ENCODE peak calls at places on chromosomes 12 and 14, in nine cellular contexts. One of them, this sample, is unnamed.

GRCh38 chr12:121697093-121697698 is 15.4 kb upstream of the TMEM120B start:
- DNase-seq in Peyer's patch: no peak
- DNase-seq in uterus: no peak
- DNase-seq in PC-3: peak
- DNase-seq in tibial artery: no peak
- DNase-seq in GM13976: peak
- DNase-seq in ascending aorta: no peak
- DNase-seq in endothelial cell of umbilical vein: peak
- DNase-seq in nephron progenitor cell: no peak
- DNase-seq in this sample: no peak

GRCh38 chr14:104341532-104342434 is 203.4 kb downstream of the KIF26A start:
- DNase-seq in uterus: no peak
- DNase-seq in GM13976: no peak
- DNase-seq in tibial artery: no peak
- DNase-seq in endothelial cell of umbilical vein: peak
- DNase-seq in PC-3: peak
- DNase-seq in ascending aorta: no peak
- DNase-seq in nephron progenitor cell: peak
- DNase-seq in Peyer's patch: peak
- DNase-seq in this sample: no peak

GRCh38 chr14:52044791-52045522 is 23.9 kb downstream of the NID2 start:
- DNase-seq in tibial artery: no peak
- DNase-seq in GM13976: no peak
- DNase-seq in PC-3: peak
- DNase-seq in ascending aorta: no peak
- DNase-seq in endothelial cell of umbilical vein: peak
- DNase-seq in nephron progenitor cell: no peak
- DNase-seq in Peyer's patch: no peak
- DNase-seq in uterus: peak
- DNase-seq in this sample: no peak

GRCh38 chr12:103806807-103807206 is 34.2 kb downstream of the NT5DC3 start:
- DNase-seq in Peyer's patch: no peak
- DNase-seq in uterus: peak
- DNase-seq in endothelial cell of umbilical vein: peak
- DNase-seq in nephron progenitor cell: no peak
- DNase-seq in tibial artery: no peak
- DNase-seq in GM13976: no peak
- DNase-seq in ascending aorta: no peak
- DNase-seq in PC-3: no peak
- DNase-seq in this sample: no peak

GRCh38 chr14:87508333-87508732 is 484.6 kb downstream of the GALC start:
- DNase-seq in nephron progenitor cell: no peak
- DNase-seq in Peyer's patch: no peak
- DNase-seq in ascending aorta: no peak
- DNase-seq in GM13976: no peak
- DNase-seq in tibial artery: no peak
- DNase-seq in endothelial cell of umbilical vein: no peak
- DNase-seq in PC-3: peak
- DNase-seq in uterus: no peak
- DNase-seq in this sample: no peak

GRCh38 chr12:6607751-6608591 is 792 bp upstream of the CHD4 start:
- DNase-seq in tibial artery: peak
- DNase-seq in Peyer's patch: no peak
- DNase-seq in ascending aorta: no peak
- DNase-seq in GM13976: peak
- DNase-seq in nephron progenitor cell: peak
- DNase-seq in endothelial cell of umbilical vein: peak
- DNase-seq in uterus: peak
- DNase-seq in PC-3: peak
- DNase-seq in this sample: peak

GRCh38 chr12:69687390-69687789 is 11.7 kb downstream of the BEST3 start:
- DNase-seq in PC-3: no peak
- DNase-seq in tibial artery: no peak
- DNase-seq in nephron progenitor cell: no peak
- DNase-seq in uterus: no peak
- DNase-seq in Peyer's patch: no peak
- DNase-seq in GM13976: no peak
- DNase-seq in ascending aorta: no peak
- DNase-seq in endothelial cell of umbilical vein: no peak
- DNase-seq in this sample: no peak

GRCh38 chr14:104186575-104186974 is 48.2 kb downstream of the KIF26A start:
- DNase-seq in endothelial cell of umbilical vein: no peak
- DNase-seq in ascending aorta: no peak
- DNase-seq in PC-3: no peak
- DNase-seq in uterus: no peak
- DNase-seq in Peyer's patch: no peak
- DNase-seq in tibial artery: no peak
- DNase-seq in GM13976: no peak
- DNase-seq in nephron progenitor cell: no peak
- DNase-seq in this sample: no peak

GRCh38 chr12:82461393-82461792 is 103.1 kb downstream of the METTL25 start:
- DNase-seq in uterus: no peak
- DNase-seq in ascending aorta: no peak
- DNase-seq in tibial artery: no peak
- DNase-seq in Peyer's patch: no peak
- DNase-seq in GM13976: no peak
- DNase-seq in endothelial cell of umbilical vein: peak
- DNase-seq in PC-3: peak
- DNase-seq in nephron progenitor cell: no peak
- DNase-seq in this sample: no peak

GRCh38 chr12:118060301-118061010 is 523 bp downstream of the WSB2 start:
- DNase-seq in GM13976: no peak
- DNase-seq in Peyer's patch: peak
- DNase-seq in tibial artery: peak
- DNase-seq in uterus: peak
- DNase-seq in PC-3: peak
- DNase-seq in endothelial cell of umbilical vein: peak
- DNase-seq in ascending aorta: no peak
- DNase-seq in nephron progenitor cell: peak
- DNase-seq in this sample: peak

GRCh38 chr14:23631702-23632460 is 4.3 kb upstream of the DHRS2 start:
- DNase-seq in PC-3: peak
- DNase-seq in tibial artery: no peak
- DNase-seq in nephron progenitor cell: peak
- DNase-seq in uterus: peak
- DNase-seq in Peyer's patch: peak
- DNase-seq in GM13976: peak
- DNase-seq in endothelial cell of umbilical vein: peak
- DNase-seq in ascending aorta: no peak
- DNase-seq in this sample: peak

GRCh38 chr12:51672334-51672733 is 81.3 kb downstream of the SCN8A start:
- DNase-seq in ascending aorta: no peak
- DNase-seq in tibial artery: no peak
- DNase-seq in GM13976: no peak
- DNase-seq in uterus: no peak
- DNase-seq in endothelial cell of umbilical vein: no peak
- DNase-seq in Peyer's patch: no peak
- DNase-seq in nephron progenitor cell: no peak
- DNase-seq in PC-3: no peak
- DNase-seq in this sample: no peak

GRCh38 chr14:86532219-86532618 is 1002.3 kb downstream of the FLRT2 start:
- DNase-seq in tibial artery: no peak
- DNase-seq in nephron progenitor cell: no peak
- DNase-seq in endothelial cell of umbilical vein: no peak
- DNase-seq in uterus: no peak
- DNase-seq in PC-3: peak
- DNase-seq in Peyer's patch: no peak
- DNase-seq in GM13976: no peak
- DNase-seq in ascending aorta: no peak
- DNase-seq in this sample: no peak

GRCh38 chr12:95836185-95836609 is 22.6 kb upstream of the SNRPF start:
- DNase-seq in endothelial cell of umbilical vein: peak
- DNase-seq in PC-3: peak
- DNase-seq in uterus: no peak
- DNase-seq in ascending aorta: no peak
- DNase-seq in nephron progenitor cell: no peak
- DNase-seq in GM13976: no peak
- DNase-seq in Peyer's patch: no peak
- DNase-seq in tibial artery: no peak
- DNase-seq in this sample: no peak

GRCh38 chr12:48159976-48160525 is 2.7 kb upstream of the ASB8 start:
- DNase-seq in GM13976: no peak
- DNase-seq in uterus: no peak
- DNase-seq in ascending aorta: no peak
- DNase-seq in endothelial cell of umbilical vein: no peak
- DNase-seq in PC-3: no peak
- DNase-seq in tibial artery: no peak
- DNase-seq in nephron progenitor cell: no peak
- DNase-seq in Peyer's patch: no peak
- DNase-seq in this sample: no peak

DNA sequence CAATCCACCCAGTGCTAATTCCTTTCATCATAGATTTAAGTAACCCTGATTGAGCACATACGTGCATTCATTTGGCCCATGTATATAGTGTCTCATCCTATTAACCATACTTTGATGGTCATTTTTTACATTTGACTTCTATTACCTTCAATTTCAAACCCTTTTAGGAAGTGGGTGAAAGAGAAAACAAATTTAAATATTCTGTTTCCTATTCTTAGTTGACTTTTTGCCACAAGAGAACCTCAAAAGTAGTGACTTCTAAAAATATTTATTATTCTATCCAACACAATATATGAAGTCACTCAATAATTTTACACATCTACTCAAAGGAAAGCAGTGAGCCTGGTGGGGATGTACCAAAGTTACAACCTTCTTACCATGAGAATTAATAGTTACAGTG is 164.9 kb downstream of the CEP128 start:
- DNase-seq in Peyer's patch: no peak
- DNase-seq in tibial artery: no peak
- DNase-seq in PC-3: no peak
- DNase-seq in nephron progenitor cell: no peak
- DNase-seq in ascending aorta: no peak
- DNase-seq in GM13976: no peak
- DNase-seq in uterus: no peak
- DNase-seq in endothelial cell of umbilical vein: no peak
- DNase-seq in this sample: no peak
- TF ChIP-seq CTCF in Peyer's patch: no peak
- TF ChIP-seq CTCF in tibial artery: no peak
- TF ChIP-seq CTCF in PC-3: no peak
- TF ChIP-seq CTCF in nephron progenitor cell: no peak
- TF ChIP-seq CTCF in ascending aorta: no peak
- TF ChIP-seq CTCF in GM13976: no peak
- TF ChIP-seq CTCF in uterus: no peak
- TF ChIP-seq CTCF in endothelial cell of umbilical vein: no peak
- TF ChIP-seq CTCF in this sample: no peak

GRCh38 chr12:63752283-63752682 is 27.4 kb upstream of the RXYLT1 start:
- DNase-seq in endothelial cell of umbilical vein: no peak
- DNase-seq in Peyer's patch: no peak
- DNase-seq in uterus: no peak
- DNase-seq in PC-3: no peak
- DNase-seq in GM13976: no peak
- DNase-seq in nephron progenitor cell: no peak
- DNase-seq in tibial artery: no peak
- DNase-seq in ascending aorta: no peak
- DNase-seq in this sample: no peak

DNA sequence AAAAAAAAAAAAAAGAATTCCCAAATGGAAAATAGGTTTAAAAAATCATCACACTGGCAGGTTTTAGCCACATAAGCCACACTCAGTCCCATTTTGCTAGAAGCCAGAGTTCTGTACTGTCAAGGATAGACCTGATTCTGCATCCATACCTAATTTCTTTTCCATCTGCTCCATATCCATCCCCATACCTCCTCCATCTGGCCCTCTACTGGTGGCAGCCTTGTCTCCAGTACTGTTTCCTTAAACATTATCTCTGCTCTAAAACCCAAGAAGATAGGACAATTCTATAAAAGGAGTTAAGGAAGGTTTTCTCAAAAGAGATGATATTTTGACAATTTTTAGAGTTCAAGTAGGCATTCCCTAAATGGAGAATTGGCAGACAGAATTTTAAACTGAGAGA is 26.0 kb upstream of the RXYLT1 start:
- DNase-seq in GM13976: no peak
- DNase-seq in PC-3: peak
- DNase-seq in uterus: no peak
- DNase-seq in Peyer's patch: no peak
- DNase-seq in ascending aorta: no peak
- DNase-seq in tibial artery: no peak
- DNase-seq in endothelial cell of umbilical vein: no peak
- DNase-seq in nephron progenitor cell: no peak
- DNase-seq in this sample: no peak
- TF ChIP-seq CTCF in GM13976: no peak
- TF ChIP-seq CTCF in PC-3: peak
- TF ChIP-seq CTCF in uterus: no peak
- TF ChIP-seq CTCF in Peyer's patch: no peak
- TF ChIP-seq CTCF in ascending aorta: no peak
- TF ChIP-seq CTCF in tibial artery: no peak
- TF ChIP-seq CTCF in endothelial cell of umbilical vein: no peak
- TF ChIP-seq CTCF in nephron progenitor cell: no peak
- TF ChIP-seq CTCF in this sample: no peak

DNA sequence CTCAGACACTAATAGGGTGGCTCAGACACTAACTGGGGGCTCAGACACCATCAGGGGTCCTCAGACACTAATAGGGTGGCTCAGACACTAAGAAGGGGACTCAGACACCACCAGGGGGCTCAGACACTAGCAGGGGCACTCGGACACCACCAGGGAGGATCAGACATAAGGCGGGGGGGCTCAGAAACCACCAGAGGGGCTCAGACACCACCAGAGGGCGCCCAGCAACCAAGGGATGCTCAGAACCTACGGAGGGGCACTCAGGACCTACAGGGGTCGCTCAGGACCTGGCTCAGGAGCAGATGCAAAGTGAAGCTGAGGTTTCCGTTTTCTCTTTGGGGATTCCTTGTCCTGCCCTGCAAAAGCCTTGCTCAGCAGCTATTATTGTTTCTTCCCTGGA is 448.5 kb downstream of the TMEM121 start:
- DNase-seq in Peyer's patch: no peak
- DNase-seq in tibial artery: no peak
- DNase-seq in ascending aorta: no peak
- DNase-seq in PC-3: no peak
- DNase-seq in uterus: no peak
- DNase-seq in GM13976: peak
- DNase-seq in nephron progenitor cell: no peak
- DNase-seq in endothelial cell of umbilical vein: no peak
- DNase-seq in this sample: peak
- TF ChIP-seq CTCF in Peyer's patch: peak
- TF ChIP-seq CTCF in tibial artery: no peak
- TF ChIP-seq CTCF in ascending aorta: no peak
- TF ChIP-seq CTCF in PC-3: no peak
- TF ChIP-seq CTCF in uterus: no peak
- TF ChIP-seq CTCF in GM13976: peak
- TF ChIP-seq CTCF in nephron progenitor cell: no peak
- TF ChIP-seq CTCF in endothelial cell of umbilical vein: no peak
- TF ChIP-seq CTCF in this sample: peak

GRCh38 chr12:99553461-99553860 is 94.1 kb upstream of the GARIN6 start:
- DNase-seq in endothelial cell of umbilical vein: no peak
- DNase-seq in PC-3: peak
- DNase-seq in GM13976: no peak
- DNase-seq in ascending aorta: no peak
- DNase-seq in tibial artery: no peak
- DNase-seq in nephron progenitor cell: no peak
- DNase-seq in Peyer's patch: no peak
- DNase-seq in uterus: no peak
- DNase-seq in this sample: no peak

DNA sequence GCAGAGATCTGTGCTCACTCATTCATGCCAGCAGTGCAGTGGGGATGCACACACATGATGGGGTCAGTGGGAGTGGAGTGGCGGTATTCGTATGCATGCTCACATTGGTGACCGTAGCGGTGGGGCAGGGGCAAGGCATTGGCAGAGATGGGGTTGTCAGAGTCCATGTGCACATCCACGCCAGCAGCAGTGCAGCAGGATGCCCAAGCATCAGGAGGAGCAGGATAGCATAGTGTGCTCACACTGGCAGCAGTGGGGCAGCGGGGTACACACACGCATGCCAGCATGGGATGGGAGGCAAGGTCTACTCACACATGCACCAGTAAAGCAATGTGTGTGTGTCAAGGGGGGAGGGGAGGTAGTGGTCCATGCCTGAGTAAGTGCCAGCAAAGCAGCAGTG is 89.4 kb upstream of the GARIN6 start:
- DNase-seq in nephron progenitor cell: no peak
- DNase-seq in uterus: no peak
- DNase-seq in ascending aorta: no peak
- DNase-seq in Peyer's patch: peak
- DNase-seq in endothelial cell of umbilical vein: no peak
- DNase-seq in PC-3: no peak
- DNase-seq in GM13976: no peak
- DNase-seq in tibial artery: no peak
- DNase-seq in this sample: no peak
- TF ChIP-seq CTCF in nephron progenitor cell: no peak
- TF ChIP-seq CTCF in uterus: no peak
- TF ChIP-seq CTCF in ascending aorta: no peak
- TF ChIP-seq CTCF in Peyer's patch: no peak
- TF ChIP-seq CTCF in endothelial cell of umbilical vein: no peak
- TF ChIP-seq CTCF in PC-3: no peak
- TF ChIP-seq CTCF in GM13976: no peak
- TF ChIP-seq CTCF in tibial artery: no peak
- TF ChIP-seq CTCF in this sample: no peak